ENCODE peak calls at places on chromosome 21, in five cellular contexts. One of them, this sample, is unnamed.

GRCh38 chr21:10272216-10272615 is 249.2 kb upstream of the TPTE start:
- DNase-seq in foreskin fibroblast: no peak
- DNase-seq in fibroblast of the aortic adventitia: no peak
- DNase-seq in mucosa of descending colon: peak
- DNase-seq in PC-3: no peak
- DNase-seq in this sample: peak

GRCh38 chr21:36166705-36167104 is 10.1 kb downstream of the DOP1B start:
- DNase-seq in PC-3: no peak
- DNase-seq in foreskin fibroblast: no peak
- DNase-seq in mucosa of descending colon: peak
- DNase-seq in fibroblast of the aortic adventitia: no peak
- DNase-seq in this sample: no peak

GRCh38 chr21:41217656-41218380 is 49.9 kb downstream of the BACE2 start:
- DNase-seq in PC-3: no peak
- DNase-seq in mucosa of descending colon: peak
- DNase-seq in fibroblast of the aortic adventitia: peak
- DNase-seq in foreskin fibroblast: no peak
- DNase-seq in this sample: peak

GRCh38 chr21:33268736-33269441 is 2.7 kb downstream of the IL10RB start:
- DNase-seq in fibroblast of the aortic adventitia: no peak
- DNase-seq in foreskin fibroblast: no peak
- DNase-seq in mucosa of descending colon: peak
- DNase-seq in PC-3: peak
- DNase-seq in this sample: no peak

GRCh38 chr21:41993744-41994143 is 16.4 kb downstream of the ZBTB21 start:
- DNase-seq in foreskin fibroblast: peak
- DNase-seq in fibroblast of the aortic adventitia: peak
- DNase-seq in PC-3: peak
- DNase-seq in mucosa of descending colon: no peak
- DNase-seq in this sample: peak

GRCh38 chr21:15289896-15290841 is 225.4 kb upstream of the NRIP1 start:
- DNase-seq in foreskin fibroblast: peak
- DNase-seq in fibroblast of the aortic adventitia: no peak
- DNase-seq in PC-3: no peak
- DNase-seq in mucosa of descending colon: peak
- DNase-seq in this sample: no peak

GRCh38 chr21:18877932-18878331 is 474.3 kb upstream of the TMPRSS15 start:
- DNase-seq in fibroblast of the aortic adventitia: no peak
- DNase-seq in PC-3: no peak
- DNase-seq in mucosa of descending colon: no peak
- DNase-seq in foreskin fibroblast: no peak
- DNase-seq in this sample: no peak

GRCh38 chr21:42127164-42128125 is 56.3 kb downstream of the UMODL1 start:
- DNase-seq in PC-3: no peak
- DNase-seq in foreskin fibroblast: no peak
- DNase-seq in fibroblast of the aortic adventitia: no peak
- DNase-seq in mucosa of descending colon: no peak
- DNase-seq in this sample: no peak

GRCh38 chr21:28447453-28447852 is 545.2 kb downstream of the LTN1 start:
- DNase-seq in foreskin fibroblast: peak
- DNase-seq in mucosa of descending colon: no peak
- DNase-seq in PC-3: no peak
- DNase-seq in fibroblast of the aortic adventitia: peak
- DNase-seq in this sample: peak

GRCh38 chr21:45867041-45867630 is 114.4 kb upstream of the COL6A1 start:
- DNase-seq in fibroblast of the aortic adventitia: no peak
- DNase-seq in PC-3: no peak
- DNase-seq in foreskin fibroblast: no peak
- DNase-seq in mucosa of descending colon: no peak
- DNase-seq in this sample: no peak

DNA sequence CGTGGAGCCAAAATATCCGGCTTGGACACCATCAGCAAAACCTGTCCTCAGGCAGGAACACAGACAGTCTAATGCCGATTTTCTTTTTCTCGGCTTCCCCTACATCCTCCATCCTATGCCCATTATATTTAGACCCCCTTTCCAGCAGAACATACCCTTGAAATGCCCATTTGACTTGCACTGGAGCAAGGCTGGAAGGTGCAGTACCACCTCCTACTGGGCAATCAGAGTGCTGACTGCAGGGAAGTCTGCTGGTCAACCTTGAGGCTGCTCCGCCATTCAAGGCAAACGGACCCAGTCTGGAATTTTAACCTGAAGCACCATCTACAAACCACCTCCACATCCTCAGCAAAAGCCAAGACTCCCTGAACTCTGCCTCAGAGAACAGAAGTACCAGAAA is 79.5 kb downstream of the TIAM1 start:
- DNase-seq in PC-3: no peak
- DNase-seq in mucosa of descending colon: no peak
- DNase-seq in fibroblast of the aortic adventitia: no peak
- DNase-seq in foreskin fibroblast: no peak
- DNase-seq in this sample: no peak
- TF ChIP-seq CTCF in PC-3: peak
- TF ChIP-seq CTCF in mucosa of descending colon: no peak
- TF ChIP-seq CTCF in fibroblast of the aortic adventitia: peak
- TF ChIP-seq CTCF in foreskin fibroblast: no peak
- TF ChIP-seq CTCF in this sample: no peak

DNA sequence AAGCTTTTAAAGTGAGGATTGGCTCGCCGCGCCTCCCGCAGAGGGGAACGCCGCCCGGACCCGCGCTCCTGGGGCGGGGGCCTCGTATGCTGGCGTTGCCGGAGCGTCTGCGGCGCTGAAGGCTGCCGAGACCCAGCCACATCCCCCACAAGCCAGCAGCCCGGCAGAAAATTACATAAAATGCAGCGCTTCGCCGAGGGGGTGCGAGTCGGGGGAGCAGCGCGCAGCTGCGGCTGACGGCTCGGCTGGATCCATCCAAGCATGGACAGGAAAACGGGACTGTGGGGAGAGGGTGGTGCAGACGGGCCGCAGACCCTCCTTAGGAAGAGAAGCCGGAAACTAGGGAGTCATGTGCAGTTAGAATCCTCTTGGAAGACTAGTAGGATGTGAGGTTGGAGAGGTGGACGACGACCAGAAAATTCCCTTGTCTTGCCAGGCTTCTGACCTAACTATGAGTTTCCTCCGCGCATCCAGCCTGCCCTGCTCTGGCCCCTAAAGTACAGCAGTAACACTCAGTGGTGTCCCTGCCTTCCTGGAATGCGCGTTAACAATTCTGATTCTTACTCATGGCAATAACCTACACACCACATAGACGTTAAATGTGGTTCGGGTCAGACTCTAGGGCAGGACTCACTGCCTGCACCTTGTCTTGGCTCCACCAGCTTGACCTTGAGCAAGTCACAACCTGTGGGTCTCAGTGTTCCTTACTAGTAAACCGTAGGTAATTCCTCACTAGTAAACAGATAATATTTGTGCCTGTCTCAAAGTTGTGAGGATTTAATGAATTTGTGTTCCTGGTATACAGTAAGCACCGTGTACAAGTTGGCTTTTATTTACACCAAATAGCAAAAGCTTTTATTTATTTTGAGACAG is 959 bp upstream of the BRWD1 start:
- DNase-seq in foreskin fibroblast: peak
- DNase-seq in mucosa of descending colon: peak
- DNase-seq in fibroblast of the aortic adventitia: peak
- DNase-seq in PC-3: peak
- DNase-seq in this sample: peak
- TF ChIP-seq CTCF in foreskin fibroblast: no peak
- TF ChIP-seq CTCF in mucosa of descending colon: no peak
- TF ChIP-seq CTCF in fibroblast of the aortic adventitia: no peak
- TF ChIP-seq CTCF in PC-3: no peak
- TF ChIP-seq CTCF in this sample: no peak

GRCh38 chr21:26877015-26877414 is 31.8 kb upstream of the ADAMTS1 start:
- DNase-seq in foreskin fibroblast: no peak
- DNase-seq in fibroblast of the aortic adventitia: no peak
- DNase-seq in mucosa of descending colon: no peak
- DNase-seq in PC-3: no peak
- DNase-seq in this sample: no peak

GRCh38 chr21:26887241-26887640 is 42.0 kb upstream of the ADAMTS1 start:
- DNase-seq in foreskin fibroblast: peak
- DNase-seq in fibroblast of the aortic adventitia: peak
- DNase-seq in mucosa of descending colon: no peak
- DNase-seq in PC-3: peak
- DNase-seq in this sample: peak

GRCh38 chr21:26883768-26884167 is 38.6 kb upstream of the ADAMTS1 start:
- DNase-seq in foreskin fibroblast: peak
- DNase-seq in PC-3: no peak
- DNase-seq in mucosa of descending colon: no peak
- DNase-seq in fibroblast of the aortic adventitia: peak
- DNase-seq in this sample: peak

GRCh38 chr21:26884436-26884835 is 39.2 kb upstream of the ADAMTS1 start:
- DNase-seq in PC-3: no peak
- DNase-seq in mucosa of descending colon: no peak
- DNase-seq in fibroblast of the aortic adventitia: no peak
- DNase-seq in foreskin fibroblast: no peak
- DNase-seq in this sample: no peak

DNA sequence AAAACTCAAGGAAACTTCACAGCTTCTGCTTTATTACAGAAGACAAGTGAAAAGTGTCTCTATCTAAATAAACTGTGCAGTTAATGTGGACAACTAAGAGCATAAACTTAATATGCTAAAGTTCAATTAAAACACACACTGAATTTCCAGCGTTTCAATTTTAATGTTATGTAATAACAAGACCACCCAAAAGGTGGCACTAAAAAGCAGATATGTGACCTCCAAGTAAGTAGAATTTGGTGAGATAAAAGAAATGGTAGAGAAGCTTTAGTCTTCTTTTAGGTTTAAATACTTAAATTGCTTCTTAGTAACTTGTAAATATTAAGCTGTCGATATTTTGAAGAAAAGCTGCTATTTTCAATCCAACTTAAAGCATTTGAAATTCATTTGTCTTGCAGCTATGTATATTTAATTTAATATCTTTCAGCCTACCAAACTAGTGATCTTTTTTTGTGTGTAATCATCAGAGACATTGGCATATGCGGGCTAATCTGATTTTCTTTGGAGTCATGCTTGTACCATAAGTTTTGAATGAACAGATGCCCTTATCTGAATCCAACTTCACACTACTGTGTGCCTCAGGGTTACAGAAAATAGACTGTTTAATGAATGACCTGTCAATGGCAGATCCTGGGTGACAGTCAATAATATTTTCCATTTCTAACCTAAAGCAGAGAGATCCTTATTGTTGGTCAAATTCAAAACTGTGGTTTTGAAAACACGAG is 36.5 kb upstream of the ADAMTS1 start:
- DNase-seq in mucosa of descending colon: no peak
- DNase-seq in foreskin fibroblast: peak
- DNase-seq in fibroblast of the aortic adventitia: peak
- DNase-seq in PC-3: peak
- DNase-seq in this sample: peak
- TF ChIP-seq CTCF in mucosa of descending colon: no peak
- TF ChIP-seq CTCF in foreskin fibroblast: peak
- TF ChIP-seq CTCF in fibroblast of the aortic adventitia: peak
- TF ChIP-seq CTCF in PC-3: peak
- TF ChIP-seq CTCF in this sample: peak

DNA sequence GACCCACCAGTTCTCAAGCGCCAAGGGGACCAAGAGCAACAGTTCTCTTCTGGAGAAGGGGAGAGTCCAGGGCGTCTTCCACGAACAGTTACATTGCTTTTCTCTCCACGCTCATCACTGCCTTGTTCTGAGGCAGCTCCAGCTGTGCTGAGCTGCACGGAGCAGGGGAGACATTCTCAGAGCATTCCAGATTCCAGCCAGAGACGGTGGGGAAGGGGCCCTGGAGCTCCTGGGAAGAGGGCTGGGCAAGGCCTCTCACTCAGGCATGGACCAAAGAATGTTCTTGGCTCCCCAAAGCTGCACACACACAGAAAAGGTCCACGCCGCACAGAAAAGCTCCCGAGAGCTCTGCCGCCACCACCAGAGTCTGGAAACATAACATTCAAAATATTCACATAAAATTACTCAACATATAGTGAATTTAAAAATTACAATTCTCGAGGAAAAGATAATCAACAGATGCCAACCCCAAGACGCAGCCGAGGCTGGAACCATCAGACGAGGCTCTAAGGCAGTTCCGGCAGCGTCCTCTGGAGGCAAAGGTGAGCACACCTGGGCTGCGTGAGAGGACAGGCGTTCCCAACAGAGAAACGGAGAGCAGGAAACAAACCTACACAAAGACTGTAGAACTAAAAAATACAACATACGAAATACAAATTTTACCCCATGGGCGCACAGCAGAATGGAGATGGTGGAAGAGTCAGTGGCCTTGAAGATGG is 40.5 kb downstream of the UBE2G2 start:
- DNase-seq in fibroblast of the aortic adventitia: no peak
- DNase-seq in mucosa of descending colon: no peak
- DNase-seq in PC-3: peak
- DNase-seq in foreskin fibroblast: no peak
- DNase-seq in this sample: no peak
- TF ChIP-seq CTCF in fibroblast of the aortic adventitia: peak
- TF ChIP-seq CTCF in mucosa of descending colon: peak
- TF ChIP-seq CTCF in PC-3: peak
- TF ChIP-seq CTCF in foreskin fibroblast: peak
- TF ChIP-seq CTCF in this sample: peak

GRCh38 chr21:32096411-32096810 is 182.4 kb downstream of the MIS18A start:
- DNase-seq in foreskin fibroblast: no peak
- DNase-seq in PC-3: peak
- DNase-seq in mucosa of descending colon: no peak
- DNase-seq in fibroblast of the aortic adventitia: peak
- DNase-seq in this sample: no peak
- TF ChIP-seq CTCF in foreskin fibroblast: peak
- TF ChIP-seq CTCF in PC-3: peak
- TF ChIP-seq CTCF in mucosa of descending colon: no peak
- TF ChIP-seq CTCF in fibroblast of the aortic adventitia: peak
- TF ChIP-seq CTCF in this sample: peak

DNA sequence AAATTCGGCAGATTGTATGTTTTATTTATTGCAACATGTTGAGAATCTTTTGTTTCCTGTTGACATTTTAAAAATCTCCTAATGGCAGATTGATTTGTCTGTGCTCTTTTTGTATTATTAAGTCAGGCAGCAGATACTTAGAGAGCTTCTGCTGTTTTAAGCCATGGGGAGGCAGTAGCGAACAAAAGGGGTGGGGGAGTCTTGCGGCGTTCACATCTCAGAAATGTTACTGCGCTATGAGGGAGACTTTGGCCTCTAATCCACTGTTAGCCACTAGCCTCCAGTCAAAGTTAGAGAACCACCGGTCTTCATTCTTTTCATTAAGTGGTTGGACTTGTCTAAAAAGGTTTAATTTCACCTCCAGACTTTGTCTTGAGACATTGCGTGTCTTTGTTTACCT is 93.6 kb downstream of the DYRK1A start:
- DNase-seq in PC-3: no peak
- DNase-seq in mucosa of descending colon: no peak
- DNase-seq in foreskin fibroblast: no peak
- DNase-seq in fibroblast of the aortic adventitia: no peak
- DNase-seq in this sample: no peak
- TF ChIP-seq CTCF in PC-3: peak
- TF ChIP-seq CTCF in mucosa of descending colon: no peak
- TF ChIP-seq CTCF in foreskin fibroblast: no peak
- TF ChIP-seq CTCF in fibroblast of the aortic adventitia: no peak
- TF ChIP-seq CTCF in this sample: peak